ENCODE peak calls at places on chromosomes 13 and 19, in eight cellular contexts. M, F, G, Z, V, T, W and B are unnamed samples.

GRCh38 chr19:1104452-1105216 is 840 bp downstream of the GPX4 start:
- DNase-seq in F (peak), G (peak), T (peak), Z (peak), W (no peak), M (peak), V (peak), B (peak)

GRCh38 chr13:56510836-56511235 is 629.9 kb upstream of the PRR20A start:
- DNase-seq in F (no peak), T (no peak), V (no peak), W (no peak), Z (no peak), M (no peak), G (no peak), B (no peak)

GRCh38 chr13:41802684-41803554 is 158.0 kb downstream of the VWA8 start:
- DNase-seq in W (no peak), M (no peak), Z (peak), T (peak), V (no peak), G (no peak), F (no peak), B (peak)

GRCh38 chr19:16112778-16113177 is 1.1 kb downstream of the RAB8A start:
- DNase-seq in M (no peak), W (no peak), V (no peak), G (no peak), T (no peak), F (no peak), Z (no peak), B (no peak)

GRCh38 chr13:69524459-69525155 is 583.0 kb upstream of the ATXN8OS start:
- DNase-seq in G (no peak), Z (peak), V (no peak), W (no peak), M (no peak), T (no peak), F (no peak), B (peak)

GRCh38 chr13:85137516-85137915 is 661.7 kb downstream of the SLITRK6 start:
- DNase-seq in G (no peak), W (no peak), M (no peak), Z (peak), F (no peak), T (no peak), V (no peak), B (no peak)

GRCh38 chr19:12800873-12801465 is 631 bp downstream of the PRDX2 start:
- DNase-seq in V (peak), Z (no peak), W (no peak), T (no peak), G (no peak), F (no peak), M (no peak), B (no peak)

GRCh38 chr13:44040070-44040753 is 160.5 kb downstream of the LACC1 start:
- DNase-seq in F (no peak), G (no peak), M (no peak), Z (peak), T (peak), V (no peak), W (no peak), B (peak)

GRCh38 chr19:38386968-38387549 is 775 bp downstream of the GGN start:
- DNase-seq in Z (no peak), T (no peak), F (peak), M (peak), V (no peak), G (peak), W (no peak), B (no peak)

GRCh38 chr13:43285891-43286602 is 262.7 kb downstream of the DNAJC15 start:
- DNase-seq in W (no peak), G (peak), F (no peak), T (peak), Z (no peak), M (no peak), V (no peak), B (no peak)

GRCh38 chr19:35991731-35992450 is 3.1 kb upstream of the SDHAF1 start:
- DNase-seq in W (no peak), T (no peak), M (no peak), G (no peak), V (no peak), F (no peak), Z (no peak), B (no peak)

GRCh38 chr19:15173746-15174404 is 26.9 kb downstream of the NOTCH3 start:
- DNase-seq in M (no peak), Z (no peak), V (no peak), F (no peak), W (no peak), T (no peak), G (no peak), B (peak)

GRCh38 chr19:35555301-35556005 is 8.0 kb downstream of the ATP4A start:
- DNase-seq in W (no peak), T (peak), M (no peak), Z (no peak), G (no peak), F (no peak), V (no peak), B (peak)

GRCh38 chr19:1387684-1388636 is 4.3 kb downstream of the NDUFS7 start:
- DNase-seq in V (no peak), W (no peak), M (no peak), F (peak), Z (no peak), T (no peak), G (no peak), B (no peak)

GRCh38 chr19:29495971-29496441 is 29.8 kb upstream of the VSTM2B start:
- DNase-seq in Z (no peak), M (no peak), V (no peak), G (no peak), T (no peak), F (no peak), W (no peak), B (no peak)

GRCh38 chr19:6737873-6738725 is 719 bp upstream of the GPR108 start:
- DNase-seq in F (peak), G (peak), Z (peak), W (no peak), T (peak), V (peak), M (peak), B (peak)

GRCh38 chr19:5480427-5480836 is 25.2 kb downstream of the ZNRF4 start:
- DNase-seq in F (no peak), Z (peak), T (no peak), V (no peak), G (no peak), W (no peak), M (no peak), B (peak)

GRCh38 chr13:34340534-34340933 is 522.6 kb downstream of the RFC3 start:
- DNase-seq in Z (peak), W (no peak), V (peak), T (no peak), M (no peak), G (peak), F (no peak), B (peak)

GRCh38 chr19:16340092-16340491 is 15.5 kb downstream of the KLF2 start:
- DNase-seq in G (no peak), W (no peak), V (no peak), F (no peak), Z (no peak), T (peak), M (no peak), B (no peak)

GRCh38 chr13:26324294-26324693 is 70.4 kb downstream of the CDK8 start:
- DNase-seq in Z (no peak), M (no peak), V (no peak), G (no peak), F (no peak), W (no peak), T (no peak), B (no peak)

GRCh38 chr13:46606915-46607413 is 54.0 kb downstream of the LRCH1 start:
- DNase-seq in T (no peak), G (no peak), Z (no peak), F (no peak), M (no peak), W (no peak), V (no peak), B (no peak)

GRCh38 chr19:54817670-54818536 is 1.6 kb downstream of the KIR3DL1 start:
- DNase-seq in T (no peak), V (no peak), Z (no peak), M (no peak), W (no peak), F (no peak), G (no peak), B (no peak)

GRCh38 chr13:98665638-98665995 is 86.9 kb downstream of the SLC15A1 start:
- DNase-seq in W (no peak), G (no peak), T (no peak), M (no peak), F (no peak), V (no peak), Z (no peak), B (no peak)

GRCh38 chr19:48872884-48873475 is 759 bp downstream of the PPP1R15A start:
- DNase-seq in F (peak), W (peak), V (peak), M (peak), T (peak), G (peak), Z (peak), B (peak)

GRCh38 chr13:75432045-75432444 is 49.9 kb downstream of the TBC1D4 start:
- DNase-seq in F (no peak), Z (no peak), G (no peak), M (no peak), V (no peak), T (peak), W (no peak), B (no peak)

GRCh38 chr13:75271851-75272250 is 210.1 kb downstream of the TBC1D4 start:
- DNase-seq in G (no peak), T (peak), V (no peak), Z (no peak), W (no peak), M (no peak), F (no peak), B (no peak)

GRCh38 chr19:19866599-19867248 is 1.0 kb downstream of the ZNF253 start:
- DNase-seq in W (no peak), M (no peak), F (no peak), T (no peak), V (peak), G (peak), Z (no peak), B (no peak)

GRCh38 chr13:20993661-20994440 is 67.5 kb downstream of the LATS2 start:
- DNase-seq in T (peak), V (no peak), M (no peak), F (no peak), G (no peak), Z (peak), W (no peak), B (peak)

GRCh38 chr19:49544154-49544553 is 16.4 kb downstream of the RCN3 start:
- DNase-seq in F (no peak), M (no peak), Z (no peak), W (no peak), V (no peak), T (no peak), G (no peak), B (no peak)

GRCh38 chr19:7366701-7367420 is 18.1 kb downstream of the ARHGEF18 start:
- DNase-seq in F (no peak), M (no peak), G (no peak), V (no peak), Z (peak), W (no peak), T (peak), B (peak)

GRCh38 chr13:28679628-28680027 is 20.7 kb downstream of the POMP start:
- DNase-seq in V (no peak), T (peak), G (no peak), M (no peak), W (no peak), F (no peak), Z (peak), B (peak)

GRCh38 chr19:7328647-7329046 is 20.1 kb upstream of the ARHGEF18 start:
- DNase-seq in V (no peak), W (no peak), Z (no peak), F (no peak), G (no peak), T (no peak), M (no peak), B (no peak)

DNA sequence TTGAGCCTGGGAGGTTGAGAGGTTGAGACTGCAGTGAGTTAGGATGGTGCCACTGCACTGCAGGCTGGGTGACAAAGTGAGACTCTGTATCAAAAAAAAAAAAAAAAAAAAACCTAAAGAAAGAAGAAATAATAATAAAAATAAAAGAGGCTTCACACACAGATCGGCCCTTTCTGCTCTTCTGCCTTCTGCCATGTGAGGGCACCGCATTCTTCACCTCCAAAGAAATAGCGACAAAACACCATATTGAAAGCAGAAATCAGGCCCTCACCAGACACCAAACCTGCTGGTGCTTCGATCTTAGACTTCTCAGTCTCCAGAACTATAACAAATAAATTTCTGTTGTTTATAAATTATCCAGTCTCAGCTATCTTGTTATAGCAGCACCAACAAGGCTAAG is 3.0 kb downstream of the ZNF649 start:
- DNase-seq in W (no peak), M (no peak), G (no peak), F (no peak), T (no peak), Z (no peak), V (no peak), B (no peak)
- TF ChIP-seq CTCF in W (no peak), M (no peak), G (no peak), F (no peak), T (peak), Z (no peak), V (no peak), B (no peak)

GRCh38 chr19:43624933-43625332 is 5.5 kb upstream of the ZNF428 start:
- DNase-seq in T (peak), F (peak), M (peak), Z (peak), G (peak), W (peak), V (peak), B (peak)
- TF ChIP-seq CTCF in T (no peak), F (no peak), M (no peak), Z (peak), G (no peak), W (peak), V (no peak), B (peak)

DNA sequence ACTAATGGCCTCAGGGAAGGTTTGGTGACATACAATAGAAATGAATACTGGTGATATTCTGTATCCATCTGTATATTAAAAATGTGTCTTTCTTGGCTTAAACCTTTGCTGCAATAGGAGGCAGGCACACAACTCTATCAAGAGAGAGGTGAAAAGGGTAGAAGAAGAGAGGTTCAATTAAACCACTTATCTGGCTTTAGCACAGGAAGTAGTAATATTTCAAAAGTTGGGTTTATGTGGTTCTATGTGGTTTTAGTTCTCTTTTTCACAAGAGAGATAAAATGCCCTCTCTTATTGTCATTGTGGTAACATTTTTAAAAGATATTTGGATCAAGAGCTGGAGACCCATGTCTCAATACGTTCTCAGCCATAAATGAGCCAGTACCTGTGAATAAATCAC is 146.2 kb upstream of the FNDC3A start:
- DNase-seq in F (no peak), Z (no peak), T (no peak), G (no peak), W (no peak), V (no peak), M (no peak), B (no peak)
- TF ChIP-seq CTCF in F (no peak), Z (no peak), T (no peak), G (no peak), W (no peak), V (no peak), M (no peak), B (no peak)

GRCh38 chr19:50720921-50721291 is 1.3 kb upstream of the SHANK1 start:
- DNase-seq in G (no peak), M (no peak), W (no peak), V (no peak), F (no peak), Z (peak), T (peak), B (no peak)
- TF ChIP-seq CTCF in G (no peak), M (no peak), W (no peak), V (no peak), F (no peak), Z (no peak), T (peak), B (no peak)

GRCh38 chr19:28324275-28325060 is 888.5 kb downstream of the UQCRFS1 start:
- DNase-seq in M (no peak), G (no peak), F (no peak), Z (no peak), T (no peak), V (no peak), W (no peak), B (no peak)
- TF ChIP-seq CTCF in M (no peak), G (no peak), F (no peak), Z (no peak), T (no peak), V (no peak), W (no peak), B (no peak)

GRCh38 chr13:103656329-103656728 is 590.1 kb upstream of the SLC10A2 start:
- DNase-seq in F (no peak), W (no peak), M (no peak), T (no peak), G (no peak), V (no peak), Z (no peak), B (no peak)
- TF ChIP-seq CTCF in F (no peak), W (no peak), M (no peak), T (no peak), G (no peak), V (no peak), Z (no peak), B (no peak)